ENCODE peak calls at places on chromosomes 2 and 18, in four cellular contexts. M, A, L and Z are unnamed samples.

GRCh38 chr2:232776435-232776834 is at the start of gene KCNJ13:
- DNase-seq in M (no peak), A (no peak), L (no peak), Z (no peak)

GRCh38 chr2:112154246-112155110 is 16.3 kb downstream of the FBLN7 start:
- DNase-seq in A (no peak), M (no peak), L (no peak), Z (no peak)

GRCh38 chr2:100935372-100935752 is 66.7 kb upstream of the RPL31 start:
- DNase-seq in M (no peak), A (no peak), L (no peak), Z (no peak)

GRCh38 chr2:5453648-5454390 is 238.4 kb upstream of the SOX11 start:
- DNase-seq in M (no peak), L (no peak), A (no peak), Z (no peak)

GRCh38 chr2:241317391-241317790 is 1.7 kb downstream of the SEPTIN2 start:
- DNase-seq in L (no peak), A (no peak), M (no peak), Z (no peak)

GRCh38 chr2:174004900-174005605 is 39.9 kb upstream of the SP3 start:
- DNase-seq in L (no peak), A (no peak), M (no peak), Z (no peak)

GRCh38 chr2:224584768-224585204 is 377 bp downstream of the CUL3 start:
- DNase-seq in A (peak; percentile 37), L (peak; percentile 41), M (peak; percentile 15), Z (peak; percentile 35)

GRCh38 chr2:170056900-170057299 is 121.0 kb upstream of the MYO3B start:
- DNase-seq in L (no peak), M (no peak), A (no peak), Z (no peak)

GRCh38 chr2:44044281-44044720 is 48.5 kb upstream of the LRPPRC start:
- DNase-seq in L (peak; percentile 93), M (peak; percentile 91), A (peak; percentile 87), Z (peak; percentile 83)

GRCh38 chr18:35635171-35635570 is 53.6 kb downstream of the GALNT1 start:
- DNase-seq in L (no peak), M (no peak), A (no peak), Z (peak; percentile 4)

GRCh38 chr2:35228584-35228983 is 1127.0 kb upstream of the CRIM1 start:
- DNase-seq in L (no peak), M (no peak), A (no peak), Z (no peak)

GRCh38 chr2:19301706-19302105 is 56.7 kb downstream of the OSR1 start:
- DNase-seq in M (no peak), L (no peak), A (no peak), Z (no peak)

GRCh38 chr2:131092409-131093065 is 723 bp downstream of the FAM168B start:
- DNase-seq in A (no peak), M (no peak), L (no peak), Z (no peak)

GRCh38 chr2:60998628-60999545 is 18.6 kb upstream of the PEX13 start:
- DNase-seq in M (peak; percentile 46), L (no peak), A (peak; percentile 65), Z (peak; percentile 62)

GRCh38 chr2:234218261-234219180 is 168.0 kb downstream of the SPP2 start:
- DNase-seq in A (no peak), M (no peak), L (no peak), Z (no peak)

GRCh38 chr2:101241158-101241557 is 11.5 kb upstream of the CNOT11 start:
- DNase-seq in M (no peak), L (no peak), A (no peak), Z (no peak)

GRCh38 chr2:12796617-12797016 is 79.9 kb downstream of the TRIB2 start:
- DNase-seq in M (no peak), A (no peak), L (no peak), Z (no peak)

DNA sequence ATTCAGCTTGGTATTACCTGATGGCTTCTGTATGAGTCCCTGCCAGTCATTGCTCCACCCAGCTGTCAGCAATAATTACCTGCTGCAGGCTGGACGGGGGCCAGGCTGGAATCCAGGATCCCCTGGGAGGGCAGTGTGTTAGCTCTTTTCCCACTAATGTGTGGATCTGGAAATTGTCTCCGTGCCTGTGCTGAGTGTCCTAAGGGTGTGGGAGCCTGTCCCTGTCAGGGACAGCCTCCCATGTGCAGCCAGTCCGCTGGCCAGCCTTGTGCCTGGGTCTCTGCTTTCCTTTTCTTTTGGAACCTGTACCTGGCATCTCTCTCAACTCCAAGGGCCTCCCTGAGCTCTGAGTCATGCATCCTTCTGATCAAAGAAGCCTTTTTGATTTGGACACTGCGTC is 107.2 kb upstream of the SPRED2 start:
- DNase-seq in A (no peak), M (no peak), L (no peak), Z (no peak)
- TF ChIP-seq HMGXB4 in A (no peak), M (no peak), L (no peak), Z (no peak)

GRCh38 chr2:84874381-84875212 is 6.3 kb downstream of the TRABD2A start:
- DNase-seq in L (no peak), A (no peak), M (no peak), Z (no peak)
- TF ChIP-seq HMGXB4 in L (no peak), A (no peak), M (no peak), Z (no peak)

DNA sequence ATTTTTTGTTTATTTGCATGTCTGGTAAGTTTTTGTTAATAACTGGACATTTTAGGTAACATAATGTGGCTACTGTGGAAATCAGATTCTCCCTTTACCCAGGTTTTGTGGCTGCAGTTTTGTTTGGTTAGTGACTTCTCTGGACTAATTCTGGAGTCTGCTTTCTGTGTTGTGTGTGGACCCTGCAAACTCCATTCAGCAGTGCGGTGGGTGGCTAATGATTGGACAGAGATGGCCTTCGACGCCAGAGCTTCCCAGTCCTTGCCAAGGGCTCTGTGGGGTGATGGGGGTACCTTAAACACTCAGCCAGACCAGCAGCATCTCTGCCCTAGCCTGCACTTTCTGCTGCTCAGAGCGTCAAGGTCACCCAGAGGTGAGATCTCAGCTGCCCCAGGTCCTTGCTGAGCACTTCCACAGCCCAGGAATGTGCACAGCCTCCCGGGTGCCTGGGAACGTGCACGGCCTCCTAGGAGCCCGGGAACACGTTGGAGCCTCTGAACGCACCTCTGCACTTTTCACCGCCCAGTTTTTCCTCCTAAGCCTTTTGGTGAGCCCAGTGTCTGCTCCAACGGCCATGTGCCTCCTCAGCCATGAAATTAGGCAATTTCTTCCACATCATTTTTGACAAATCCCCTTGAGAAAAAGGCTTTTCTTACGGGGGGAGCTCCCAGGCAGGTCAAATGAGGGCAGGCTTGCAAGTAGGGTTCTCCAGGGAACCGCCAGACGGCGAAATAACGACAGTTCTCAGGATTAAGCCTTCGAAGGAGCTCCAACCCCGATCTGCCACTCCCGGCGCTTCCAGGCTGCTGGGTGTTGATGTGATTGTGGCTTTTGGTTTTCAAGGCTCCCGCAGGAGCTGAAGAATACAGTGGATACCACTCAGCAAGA is 35.2 kb upstream of the KLF11 start:
- DNase-seq in L (no peak), A (peak; percentile 38), M (no peak), Z (peak; percentile 34)
- TF ChIP-seq HMGXB4 in L (no peak), A (no peak), M (no peak), Z (no peak)

GRCh38 chr2:214536625-214537024 is 125.8 kb downstream of the VWC2L start:
- DNase-seq in L (no peak), M (no peak), A (no peak), Z (no peak)

GRCh38 chr2:214529514-214529913 is 118.7 kb downstream of the VWC2L start:
- DNase-seq in L (no peak), M (no peak), A (no peak), Z (no peak)

GRCh38 chr2:214529021-214529420 is 118.2 kb downstream of the VWC2L start:
- DNase-seq in M (no peak), L (no peak), A (no peak), Z (no peak)

GRCh38 chr2:214537929-214538328 is 127.1 kb downstream of the VWC2L start:
- DNase-seq in A (no peak), L (no peak), M (no peak), Z (no peak)

GRCh38 chr2:214533511-214533910 is 122.7 kb downstream of the VWC2L start:
- DNase-seq in A (no peak), M (no peak), L (no peak), Z (no peak)
- TF ChIP-seq HMGXB4 in A (no peak), M (no peak), L (no peak), Z (no peak)

GRCh38 chr2:236969075-236969474 is 116.6 kb upstream of the COPS8 start:
- DNase-seq in M (no peak), A (no peak), L (no peak), Z (no peak)

GRCh38 chr2:236971919-236972381 is 113.7 kb upstream of the COPS8 start:
- DNase-seq in L (no peak), A (no peak), M (no peak), Z (no peak)

GRCh38 chr2:236971131-236971850 is 114.4 kb upstream of the COPS8 start:
- DNase-seq in A (no peak), M (no peak), L (no peak), Z (no peak)

GRCh38 chr2:236969767-236970655 is 115.7 kb upstream of the COPS8 start:
- DNase-seq in M (no peak), L (no peak), A (no peak), Z (no peak)

DNA sequence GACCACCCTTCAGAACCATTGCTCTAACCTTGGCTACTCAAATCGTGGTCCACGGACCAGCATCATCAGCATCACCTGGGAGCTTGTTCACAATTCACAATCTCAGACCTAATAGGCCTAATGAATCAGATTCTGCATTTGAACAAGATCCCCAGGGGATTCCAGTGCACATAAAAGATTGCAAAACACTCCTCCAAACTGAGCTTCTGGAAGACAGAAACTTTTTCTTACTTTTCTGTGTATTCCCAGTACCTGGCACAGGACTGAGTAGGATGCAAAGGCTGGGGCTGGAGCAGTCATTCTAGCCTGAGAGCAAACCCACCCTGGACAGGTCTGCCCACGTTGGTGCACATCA is 115.1 kb upstream of the COPS8 start:
- DNase-seq in A (no peak), L (no peak), M (no peak), Z (no peak)
- TF ChIP-seq HMGXB4 in A (no peak), L (no peak), M (no peak), Z (no peak)

GRCh38 chr2:47265158-47265557 is 110.0 kb upstream of the STPG4 start:
- DNase-seq in M (no peak), A (no peak), L (no peak), Z (no peak)
- TF ChIP-seq HMGXB4 in M (no peak), A (no peak), L (no peak), Z (no peak)